ENCODE peak calls at places on chromosomes 7 and 10, in nine cellular contexts. K is A549; S is NCI-H146; L is hypothalamus; Q is GM13977; A is CD8-positive, alpha-beta T cell; H is anterior cingulate cortex; C is HS-5; P is COR-L47. R is an unnamed sample.

GRCh38 chr10:50392426-50392825 is 141.1 kb upstream of the ASAH2 start:
- DNase-seq in K (no peak), A (no peak), L (no peak), S (no peak), H (no peak), Q (no peak), C (no peak), P (no peak), R (no peak)

GRCh38 chr7:256461-256940 is 33.5 kb upstream of the FOXL3 start:
- DNase-seq in A (no peak), H (no peak), S (no peak), P (no peak), Q (no peak), L (no peak), K (no peak), C (no peak), R (peak; percentile 80)

GRCh38 chr7:103348959-103349358 is 1.5 kb downstream of the PSMC2 start:
- DNase-seq in A (no peak), S (no peak), L (no peak), P (no peak), C (no peak), H (no peak), Q (no peak), K (no peak), R (no peak)

GRCh38 chr10:116742367-116743265 is at the start of gene HSPA12A:
- DNase-seq in L (peak; percentile 47), H (peak; percentile 78), S (peak; percentile 58), A (peak; percentile 39), C (peak; percentile 56), K (peak; percentile 76), P (peak; percentile 8), Q (peak; percentile 91), R (peak; percentile 97)

GRCh38 chr7:101058355-101058754 is 26.9 kb upstream of the TRIM56 start:
- DNase-seq in L (no peak), C (no peak), Q (peak; percentile 47), K (peak; percentile 51), S (no peak), H (peak; percentile 9), P (no peak), A (peak; percentile 59), R (no peak)

GRCh38 chr10:37384923-37385322 is 259.5 kb downstream of the ANKRD30A start:
- DNase-seq in L (no peak), P (no peak), C (no peak), Q (no peak), H (no peak), A (no peak), K (no peak), S (no peak), R (no peak)

GRCh38 chr10:87659571-87660483 is at the start of gene PAPSS2:
- DNase-seq in S (peak; percentile 57), A (peak; percentile 8), L (peak; percentile 2), C (no peak), K (peak; percentile 75), H (peak; percentile 17), Q (peak; percentile 54), P (no peak), R (peak; percentile 92)

GRCh38 chr7:100604976-100605911 is 3.1 kb downstream of the PCOLCE start:
- DNase-seq in Q (no peak), P (no peak), L (no peak), S (peak; percentile 16), A (peak; percentile 31), K (peak; percentile 48), C (no peak), H (no peak), R (peak; percentile 89)

GRCh38 chr7:26397786-26398435 is 106.2 kb downstream of the SNX10 start:
- DNase-seq in L (peak; percentile 63), Q (peak; percentile 58), A (no peak), H (peak; percentile 53), S (peak; percentile 76), K (peak; percentile 49), P (no peak), C (no peak), R (peak; percentile 90)

GRCh38 chr10:90398551-90398950 is 459.3 kb downstream of the HTR7 start:
- DNase-seq in L (no peak), C (no peak), A (no peak), P (no peak), H (no peak), K (no peak), S (no peak), Q (no peak), R (no peak)

GRCh38 chr7:42911482-42912447 is at the start of gene C7orf25:
- DNase-seq in Q (peak; percentile 95), K (peak; percentile 95), S (peak; percentile 95), P (peak; percentile 96), A (peak; percentile 95), L (peak; percentile 94), H (peak; percentile 98), C (peak; percentile 83), R (peak; percentile 98)

GRCh38 chr7:10483671-10484070 is 490.0 kb upstream of the PHF14 start:
- DNase-seq in K (no peak), C (no peak), L (no peak), A (no peak), P (no peak), H (no peak), S (no peak), Q (no peak), R (no peak)

GRCh38 chr7:6166443-6166871 is 106.0 kb downstream of the CYTH3 start:
- DNase-seq in C (no peak), S (no peak), L (no peak), Q (no peak), H (no peak), P (no peak), A (no peak), K (no peak), R (no peak)

GRCh38 chr10:29749150-29749549 is 114.4 kb upstream of the SVIL start:
- DNase-seq in Q (no peak), C (no peak), P (no peak), S (no peak), L (no peak), A (no peak), H (no peak), K (no peak), R (no peak)

R was measured in upper lobe of left lung.